ENCODE peak calls at places on chromosome 1, in ten cellular contexts. O, Q, G, T, X, D, S, C, P and H are unnamed samples.

GRCh38 chr1:2126331-2127180 is 68.0 kb downstream of the FAAP20 start:
- DNase-seq in O (no peak), Q (no peak), G (no peak), T (no peak), X (no peak), D (no peak), S (no peak), C (no peak), P (peak; percentile 52), H (no peak)

GRCh38 chr1:41496080-41497055 is 11.9 kb upstream of the EDN2 start:
- DNase-seq in O (no peak), Q (no peak), G (peak; percentile 90), T (no peak), X (peak; percentile 95), D (no peak), S (peak; percentile 95), C (peak; percentile 40), P (peak; percentile 93), H (peak; percentile 6)

GRCh38 chr1:25118554-25118953 is 113.7 kb downstream of the SYF2 start:
- DNase-seq in O (no peak), Q (no peak), G (no peak), T (no peak), X (no peak), D (no peak), S (no peak), C (no peak), P (no peak), H (no peak)

GRCh38 chr1:53698381-53698980 is 40.5 kb downstream of the GLIS1 start:
- DNase-seq in O (no peak), Q (no peak), G (no peak), T (no peak), X (no peak), D (no peak), S (no peak), C (no peak), P (no peak), H (no peak)

GRCh38 chr1:172724746-172725613 is 66.1 kb downstream of the FASLG start:
- DNase-seq in O (no peak), Q (no peak), G (no peak), T (no peak), X (no peak), D (no peak), S (no peak), C (no peak), P (no peak), H (no peak)

GRCh38 chr1:31442648-31442994 is 29.6 kb downstream of the SERINC2 start:
- DNase-seq in O (no peak), Q (no peak), G (no peak), T (no peak), X (no peak), D (no peak), S (no peak), C (no peak), P (no peak), H (no peak)

GRCh38 chr1:223759273-223759672 is 46.9 kb downstream of the CAPN2 start:
- DNase-seq in O (no peak), Q (no peak), G (no peak), T (no peak), X (peak; percentile 72), D (no peak), S (no peak), C (no peak), P (no peak), H (no peak)

GRCh38 chr1:67755619-67756018 is 70.6 kb downstream of the GADD45A start:
- DNase-seq in O (no peak), Q (no peak), G (no peak), T (no peak), X (no peak), D (no peak), S (no peak), C (no peak), P (no peak), H (no peak)

GRCh38 chr1:194150242-194150641 is 963.8 kb upstream of the B3GALT2 start:
- DNase-seq in O (no peak), Q (no peak), G (no peak), T (no peak), X (no peak), D (no peak), S (no peak), C (no peak), P (no peak), H (no peak)

GRCh38 chr1:29677028-29678024 is 441.0 kb downstream of the PTPRU start:
- DNase-seq in O (no peak), Q (no peak), G (no peak), T (no peak), X (no peak), D (no peak), S (no peak), C (no peak), P (no peak), H (no peak)